ENCODE peak calls at places on chromosomes 3 and 15, in ten cellular contexts. O, J, E, B, K, U, N, W, I and H are unnamed samples.

GRCh38 chr15:50909044-50909342 is 510 bp downstream of the AP4E1 start:
- DNase-seq in J (no peak), I (no peak), E (no peak), U (no peak), O (no peak), K (no peak), W (no peak), B (peak), N (no peak), H (peak)

GRCh38 chr3:189132125-189132744 is 39.5 kb upstream of the TPRG1 start:
- DNase-seq in W (peak), N (no peak), K (peak), U (peak), B (peak), E (no peak), O (no peak), I (peak), J (peak), H (peak)

GRCh38 chr3:8338424-8338823 is 163.2 kb upstream of the LMCD1 start:
- DNase-seq in J (no peak), N (no peak), B (no peak), K (no peak), E (no peak), W (no peak), I (no peak), U (no peak), O (no peak), H (no peak)

GRCh38 chr3:54225841-54226528 is 103.6 kb downstream of the CACNA2D3 start:
- DNase-seq in W (no peak), B (no peak), N (no peak), E (no peak), I (no peak), O (no peak), U (no peak), J (no peak), K (no peak), H (no peak)

GRCh38 chr3:38648659-38649499 is 608 bp downstream of the SCN5A start:
- DNase-seq in J (peak), N (peak), B (no peak), U (no peak), O (no peak), I (no peak), E (no peak), K (no peak), W (no peak), H (no peak)

GRCh38 chr3:36803096-36803811 is 38.9 kb upstream of the DCLK3 start:
- DNase-seq in K (no peak), I (no peak), E (no peak), O (no peak), J (no peak), N (no peak), B (no peak), W (no peak), U (no peak), H (no peak)

GRCh38 chr3:11820540-11821041 is 26.1 kb downstream of the TAMM41 start:
- DNase-seq in U (peak), E (no peak), N (no peak), I (no peak), O (no peak), K (no peak), J (no peak), B (no peak), W (no peak), H (no peak)

GRCh38 chr3:13234155-13234505 is 160.9 kb upstream of the IQSEC1 start:
- DNase-seq in O (no peak), K (no peak), B (no peak), W (peak), J (no peak), N (no peak), E (no peak), I (no peak), U (no peak), H (no peak)

GRCh38 chr3:141147657-141148056 is 84.0 kb upstream of the PXYLP1 start:
- DNase-seq in U (no peak), J (no peak), O (no peak), N (no peak), W (no peak), K (no peak), I (no peak), B (no peak), E (no peak), H (peak)

GRCh38 chr3:170493712-170494182 is 75.1 kb downstream of the CLDN11 start:
- DNase-seq in N (peak), E (no peak), K (no peak), W (no peak), I (no peak), U (no peak), J (no peak), B (peak), O (no peak), H (no peak)

GRCh38 chr15:32113224-32113623 is 82.9 kb downstream of the CHRNA7 start:
- DNase-seq in E (no peak), W (no peak), O (no peak), N (no peak), K (no peak), B (no peak), U (no peak), I (no peak), J (no peak), H (no peak)

GRCh38 chr15:74635228-74635627 is 19.6 kb downstream of the CLK3 start:
- DNase-seq in K (peak), I (peak), O (no peak), B (peak), E (no peak), N (peak), U (peak), W (no peak), J (no peak), H (peak)

GRCh38 chr3:49607105-49607591 is 52.9 kb downstream of the BSN start:
- DNase-seq in E (no peak), I (no peak), N (no peak), J (peak), O (no peak), B (peak), U (peak), K (no peak), W (no peak), H (peak)

GRCh38 chr3:182729903-182730674 is 63.2 kb upstream of the ATP11B start:
- DNase-seq in J (no peak), W (no peak), K (no peak), O (no peak), U (no peak), I (no peak), B (no peak), N (no peak), E (no peak), H (no peak)

GRCh38 chr3:146247906-146248305 is 3.0 kb downstream of the PLSCR4 start:
- DNase-seq in B (no peak), W (no peak), I (no peak), K (no peak), O (no peak), U (no peak), J (no peak), E (no peak), N (no peak), H (no peak)

GRCh38 chr15:67125589-67126502 is 60.4 kb downstream of the SMAD3 start:
- DNase-seq in W (no peak), K (no peak), N (no peak), U (peak), B (peak), E (no peak), J (peak), I (no peak), O (no peak), H (peak)

GRCh38 chr3:51637941-51638471 is 33.0 kb upstream of the TEX264 start:
- DNase-seq in U (peak), J (no peak), O (no peak), W (no peak), I (no peak), N (peak), B (peak), E (no peak), K (peak), H (peak)

GRCh38 chr15:34665498-34666116 is 82.2 kb upstream of the GOLGA8B start:
- DNase-seq in J (no peak), I (no peak), W (no peak), N (no peak), K (no peak), B (no peak), U (no peak), O (no peak), E (no peak), H (no peak)

GRCh38 chr3:64097920-64098319 is 74.6 kb upstream of the PSMD6 start:
- DNase-seq in O (no peak), B (no peak), E (no peak), K (no peak), I (no peak), U (no peak), W (no peak), J (no peak), N (no peak), H (no peak)

GRCh38 chr3:184237772-184238171 is 8.4 kb downstream of the VWA5B2 start:
- DNase-seq in O (no peak), K (no peak), U (no peak), W (no peak), N (no peak), B (no peak), E (no peak), J (no peak), I (no peak), H (no peak)

GRCh38 chr15:82647835-82648256 is 683 bp upstream of the CPEB1 start:
- DNase-seq in K (peak), U (peak), E (no peak), O (no peak), I (no peak), J (no peak), B (no peak), W (peak), N (no peak), H (no peak)

GRCh38 chr3:43747641-43748040 is 56.9 kb downstream of the ABHD5 start:
- DNase-seq in I (no peak), W (no peak), J (no peak), U (no peak), O (no peak), E (no peak), N (no peak), K (no peak), B (peak), H (no peak)

GRCh38 chr3:37886395-37886794 is 24.7 kb downstream of the CTDSPL start:
- DNase-seq in J (no peak), N (no peak), I (no peak), K (no peak), W (no peak), O (no peak), E (no peak), B (no peak), U (no peak), H (no peak)